ENCODE peak calls at places on chromosomes 3 and 15, in nine cellular contexts. X is pancreas, J is progenitor cell of endocrine pancreas, P is lower lobe of right lung, O is astrocyte of the cerebellum, B is uterus, R is astrocyte of the spinal cord, F is MCF 10A, L is body of pancreas. D is an unnamed sample.

GRCh38 chr15:71743861-71744382 is 66.4 kb upstream of the NR2E3 start:
- DNase-seq in X (peak; percentile 74), J (peak; percentile 34), P (no peak), O (peak; percentile 28), B (peak; percentile 48), R (peak; percentile 56), F (peak; percentile 72), L (peak; percentile 74), D (no peak)

GRCh38 chr15:77966540-77967290 is 110.8 kb downstream of the TBC1D2B start:
- DNase-seq in X (no peak), J (no peak), P (no peak), O (no peak), B (peak; percentile 57), R (peak; percentile 47), F (peak; percentile 61), L (no peak), D (no peak)

GRCh38 chr15:63210151-63211051 is 21.0 kb downstream of the RAB8B start:
- DNase-seq in X (no peak), J (no peak), P (no peak), O (no peak), B (no peak), R (no peak), F (no peak), L (no peak), D (no peak)

GRCh38 chr15:99424978-99425665 is 140.7 kb upstream of the MEF2A start:
- DNase-seq in X (peak; percentile 46), J (no peak), P (no peak), O (peak; percentile 42), B (peak; percentile 54), R (peak; percentile 78), F (peak; percentile 90), L (no peak), D (peak; percentile 89)

GRCh38 chr3:11549580-11550140 is 94.1 kb downstream of the VGLL4 start:
- DNase-seq in X (peak; percentile 20), J (no peak), P (no peak), O (no peak), B (peak; percentile 12), R (no peak), F (no peak), L (no peak), D (no peak)

GRCh38 chr15:42593143-42593542 is 17.7 kb downstream of the STARD9 start:
- DNase-seq in X (no peak), J (no peak), P (no peak), O (no peak), B (peak; percentile 55), R (no peak), F (no peak), L (no peak), D (no peak)

GRCh38 chr15:92797168-92798052 is 102.7 kb upstream of the CHD2 start:
- DNase-seq in X (peak; percentile 8), J (no peak), P (no peak), O (peak; percentile 80), B (no peak), R (peak; percentile 83), F (peak; percentile 76), L (peak; percentile 38), D (no peak)

GRCh38 chr3:106458952-106459351 is 590.1 kb upstream of the CBLB start:
- DNase-seq in X (no peak), J (no peak), P (no peak), O (no peak), B (no peak), R (no peak), F (no peak), L (no peak), D (no peak)

GRCh38 chr15:40080847-40081246 is 27.8 kb downstream of the BMF start:
- DNase-seq in X (no peak), J (no peak), P (no peak), O (no peak), B (no peak), R (no peak), F (no peak), L (no peak), D (no peak)

GRCh38 chr15:38610748-38611147 is 46.1 kb upstream of the RASGRP1 start:
- DNase-seq in X (no peak), J (no peak), P (no peak), O (no peak), B (no peak), R (no peak), F (no peak), L (no peak), D (no peak)

GRCh38 chr3:52570076-52570475 is 33.7 kb downstream of the UQCC5 start:
- DNase-seq in X (no peak), J (no peak), P (no peak), O (no peak), B (no peak), R (peak; percentile 25), F (no peak), L (no peak), D (no peak)

GRCh38 chr3:46864051-46864881 is 1.0 kb upstream of the MYL3 start:
- DNase-seq in X (peak; percentile 39), J (no peak), P (peak; percentile 27), O (no peak), B (no peak), R (no peak), F (no peak), L (no peak), D (peak; percentile 40)

GRCh38 chr15:58252586-58253323 is 114.6 kb downstream of the AQP9 start:
- DNase-seq in X (no peak), J (no peak), P (no peak), O (no peak), B (no peak), R (no peak), F (no peak), L (no peak), D (no peak)

GRCh38 chr3:195256639-195257453 is 14.1 kb downstream of the XXYLT1 start:
- DNase-seq in X (no peak), J (no peak), P (no peak), O (no peak), B (no peak), R (no peak), F (no peak), L (no peak), D (no peak)

GRCh38 chr3:181402347-181402746 is 309.4 kb upstream of the SOX2 start:
- DNase-seq in X (no peak), J (no peak), P (no peak), O (no peak), B (no peak), R (no peak), F (no peak), L (no peak), D (no peak)

GRCh38 chr3:156483426-156483825 is 71.5 kb downstream of the SSR3 start:
- DNase-seq in X (no peak), J (no peak), P (no peak), O (peak; percentile 62), B (no peak), R (peak; percentile 87), F (peak; percentile 60), L (no peak), D (no peak)

DNA sequence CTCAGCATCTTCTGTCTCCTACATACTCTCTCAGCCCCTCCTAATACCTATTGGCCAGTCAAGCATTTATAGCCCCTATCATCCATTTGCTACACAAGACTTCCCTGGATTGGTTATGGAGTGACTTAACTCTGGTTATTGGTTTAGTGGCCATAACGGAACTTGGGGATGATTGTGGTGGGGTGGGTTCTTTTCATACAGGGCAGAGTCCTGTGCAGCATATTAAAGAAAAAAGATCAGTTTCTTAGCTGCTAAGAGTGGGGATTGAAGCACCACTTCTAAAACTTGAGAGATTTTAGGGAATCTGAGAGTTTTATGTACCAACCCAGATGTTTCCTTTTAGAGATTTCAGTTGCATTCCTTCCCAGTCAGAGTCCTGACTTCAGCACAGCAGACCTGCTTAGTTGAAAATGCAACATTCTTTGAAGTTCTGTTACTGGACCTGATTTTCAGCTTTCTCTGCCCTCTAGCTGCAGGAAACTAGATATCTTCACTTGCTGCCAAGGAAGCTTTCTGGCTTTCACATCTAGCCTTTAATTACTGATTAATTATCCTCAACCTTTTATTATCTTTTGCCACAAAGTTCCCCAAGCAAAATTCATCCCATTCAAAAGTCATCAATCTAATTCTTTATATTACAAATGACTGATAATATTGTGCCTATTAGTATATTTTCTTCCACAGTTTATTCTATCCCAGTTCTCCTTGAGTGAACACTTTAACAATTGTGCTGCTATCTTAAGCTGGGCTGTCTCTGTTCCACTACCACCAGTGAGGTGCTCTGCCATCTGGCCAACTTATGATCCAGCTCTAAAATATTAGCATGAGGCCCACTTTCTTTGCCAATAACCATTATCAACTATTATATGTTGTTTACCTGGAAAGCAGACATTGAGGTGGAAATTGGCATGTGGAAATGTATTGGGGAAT is 906.0 kb upstream of the ALCAM start:
- DNase-seq in X (no peak), J (no peak), P (no peak), O (peak; percentile 68), B (no peak), R (peak; percentile 83), F (peak; percentile 20), L (no peak), D (no peak)
- TF ChIP-seq CTCF in X (no peak), J (peak; percentile 38), P (peak; percentile 14), O (peak; percentile 75), B (no peak), R (peak; percentile 64), F (peak; percentile 28), L (peak; percentile 35), D (no peak)

DNA sequence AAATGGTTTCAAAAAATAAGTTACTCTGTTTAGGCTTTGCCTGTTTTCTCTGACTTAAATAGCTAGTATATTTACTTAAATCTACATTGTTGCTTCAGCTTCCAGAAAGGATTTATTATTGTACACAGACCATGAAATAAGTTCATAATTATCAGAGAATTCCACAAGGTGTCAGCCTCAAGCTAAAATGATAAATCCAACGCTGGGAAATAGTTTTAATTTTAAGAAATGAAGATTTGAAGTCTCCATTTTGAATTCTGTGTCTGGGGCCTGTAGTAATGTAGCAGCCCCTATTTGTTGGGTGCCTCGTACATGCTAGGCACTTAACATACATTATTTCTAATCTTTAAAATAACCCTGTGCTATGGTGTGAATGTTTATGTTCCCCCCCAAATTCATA is 92.6 kb upstream of the KCNMB2 start:
- DNase-seq in X (no peak), J (no peak), P (no peak), O (peak; percentile 27), B (no peak), R (peak; percentile 29), F (peak; percentile 23), L (no peak), D (no peak)
- TF ChIP-seq CTCF in X (no peak), J (no peak), P (no peak), O (no peak), B (no peak), R (no peak), F (peak; percentile 33), L (peak; percentile 23), D (no peak)

GRCh38 chr3:192571197-192571791 is 156.0 kb downstream of the FGF12 start:
- DNase-seq in X (peak; percentile 72), J (no peak), P (peak; percentile 42), O (peak; percentile 9), B (peak; percentile 69), R (peak; percentile 57), F (peak; percentile 74), L (peak; percentile 71), D (no peak)
- TF ChIP-seq CTCF in X (no peak), J (no peak), P (no peak), O (no peak), B (no peak), R (no peak), F (no peak), L (no peak), D (no peak)

DNA sequence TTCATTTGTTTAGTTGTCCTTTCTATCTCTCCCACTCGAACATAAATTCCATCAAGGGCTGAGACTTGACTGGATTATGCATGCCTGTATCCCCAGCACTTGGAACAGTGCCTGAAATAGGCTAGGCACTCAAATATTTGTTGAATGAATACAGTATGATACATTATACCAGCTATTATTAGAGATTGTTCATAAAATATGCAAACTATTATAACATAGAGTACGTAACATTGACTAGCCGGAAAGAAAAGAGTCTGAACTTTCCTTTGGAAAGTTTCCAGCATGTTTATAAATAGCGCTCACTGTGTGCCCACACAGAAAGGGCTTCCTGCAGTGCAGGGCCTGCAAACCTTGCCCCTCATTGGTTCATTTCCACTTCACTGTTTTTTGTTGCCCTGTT is 27.3 kb upstream of the SNTN start:
- DNase-seq in X (no peak), J (no peak), P (no peak), O (peak; percentile 74), B (no peak), R (peak; percentile 79), F (peak; percentile 45), L (no peak), D (no peak)
- TF ChIP-seq CTCF in X (no peak), J (no peak), P (no peak), O (no peak), B (no peak), R (no peak), F (no peak), L (no peak), D (no peak)